ENCODE peak calls at places on chromosomes 5 and 9, in five cellular contexts. P is esophagus muscularis mucosa, F is HCT116, X is heart right ventricle, T is heart left ventricle. N is an unnamed sample.

GRCh38 chr9:135281151-135281550 is 193.7 kb downstream of the OLFM1 start:
- DNase-seq in X (no peak), F (no peak), P (no peak), T (no peak), N (no peak)

GRCh38 chr5:16870878-16871277 is 65.2 kb downstream of the MYO10 start:
- DNase-seq in P (no peak), T (no peak), F (no peak), X (no peak), N (no peak)

GRCh38 chr9:123998970-123999621 is 12.5 kb upstream of the LHX2 start:
- DNase-seq in P (no peak), F (no peak), X (no peak), T (no peak), N (no peak)

GRCh38 chr9:79023134-79023577 is 548.6 kb upstream of the TLE4 start:
- DNase-seq in F (peak; percentile 44), X (no peak), T (no peak), P (no peak), N (no peak)

GRCh38 chr9:136046555-136046921 is 48.6 kb downstream of the NACC2 start:
- DNase-seq in F (no peak), P (no peak), X (no peak), T (no peak), N (peak; percentile 53)

GRCh38 chr5:109748545-109748944 is 58.8 kb downstream of the MAN2A1 start:
- DNase-seq in P (no peak), T (no peak), F (no peak), X (no peak), N (no peak)

GRCh38 chr5:7894860-7895259 is 25.9 kb downstream of the MTRR start:
- DNase-seq in F (no peak), X (no peak), P (no peak), T (no peak), N (no peak)

GRCh38 chr5:43772601-43773031 is 169.6 kb downstream of the NNT start:
- DNase-seq in P (no peak), F (peak; percentile 44), X (no peak), T (no peak), N (no peak)

GRCh38 chr5:65553941-65554340 is 9.0 kb downstream of the CENPK start:
- DNase-seq in T (no peak), F (no peak), X (no peak), P (no peak), N (no peak)

GRCh38 chr9:79357620-79358019 is 214.1 kb upstream of the TLE4 start:
- DNase-seq in P (no peak), X (peak; percentile 10), F (no peak), T (peak; percentile 31), N (no peak)

GRCh38 chr5:171845857-171846785 is 60.5 kb downstream of the SMIM23 start:
- DNase-seq in T (peak; percentile 60), P (no peak), X (peak; percentile 38), F (no peak), N (no peak)

GRCh38 chr9:35618854-35619799 is 914 bp upstream of the CD72 start:
- DNase-seq in X (no peak), P (no peak), F (no peak), T (no peak), N (no peak)

GRCh38 chr9:133347515-133347984 is 381 bp downstream of the MED22 start:
- DNase-seq in P (no peak), X (no peak), T (peak; percentile 50), F (no peak), N (no peak)

GRCh38 chr9:136095495-136096058 is 488 bp upstream of the NACC2 start:
- DNase-seq in P (no peak), T (no peak), X (no peak), F (no peak), N (no peak)

GRCh38 chr9:124743686-124744348 is 27.3 kb downstream of the NR6A1 start:
- DNase-seq in F (no peak), X (no peak), T (no peak), P (no peak), N (no peak)

GRCh38 chr5:20300110-20300509 is 312.1 kb upstream of the CDH18 start:
- DNase-seq in F (no peak), P (no peak), X (no peak), T (no peak), N (no peak)

GRCh38 chr9:127837346-127837745 is 17.1 kb downstream of the ENG start:
- DNase-seq in X (no peak), T (no peak), P (no peak), F (no peak), N (no peak)

GRCh38 chr9:88164870-88165269 is 26.6 kb upstream of the SPATA31C2 start:
- DNase-seq in T (no peak), F (no peak), X (no peak), P (no peak), N (no peak)

GRCh38 chr5:109694451-109694891 is 4.7 kb downstream of the MAN2A1 start:
- DNase-seq in X (no peak), P (no peak), F (no peak), T (no peak), N (no peak)

GRCh38 chr5:90020575-90021535 is 388.7 kb downstream of the CETN3 start:
- DNase-seq in P (no peak), X (no peak), F (peak; percentile 51), T (no peak), N (no peak)

GRCh38 chr9:18543406-18543965 is 69.5 kb downstream of the ADAMTSL1 start:
- DNase-seq in X (no peak), F (no peak), T (no peak), P (no peak), N (no peak)

GRCh38 chr5:98301567-98301966 is 471.9 kb upstream of the RGMB start:
- DNase-seq in T (no peak), F (no peak), P (no peak), X (no peak), N (no peak)

GRCh38 chr5:1860949-1861348 is 21.8 kb downstream of the IRX4 start:
- DNase-seq in P (no peak), F (no peak), T (peak; percentile 54), X (peak; percentile 47), N (no peak)

GRCh38 chr9:116795859-116796258 is 108.8 kb downstream of the TRIM32 start:
- DNase-seq in X (no peak), F (no peak), T (no peak), P (no peak), N (no peak)

GRCh38 chr5:173643964-173644363 is 27.5 kb upstream of the BOD1 start:
- DNase-seq in X (no peak), T (no peak), P (no peak), F (no peak), N (no peak)

GRCh38 chr9:115553082-115553481 is 435.1 kb upstream of the TNC start:
- DNase-seq in X (no peak), P (no peak), T (no peak), F (no peak), N (no peak)

GRCh38 chr5:107248065-107248695 is 422.6 kb downstream of the EFNA5 start:
- DNase-seq in P (no peak), X (peak; percentile 29), T (peak; percentile 32), F (peak; percentile 53), N (no peak)

GRCh38 chr5:173287086-173287485 is 41.1 kb downstream of the STC2 start:
- DNase-seq in F (no peak), X (no peak), T (no peak), P (no peak), N (no peak)

GRCh38 chr5:116881921-116882531 is 307.4 kb upstream of the SEMA6A start:
- DNase-seq in T (no peak), P (no peak), X (no peak), F (no peak), N (no peak)

GRCh38 chr9:77212801-77213200 is 35.5 kb downstream of the VPS13A start:
- DNase-seq in P (no peak), T (no peak), F (no peak), X (no peak), N (no peak)

GRCh38 chr9:77218612-77219011 is 41.3 kb downstream of the VPS13A start:
- DNase-seq in X (no peak), F (no peak), T (no peak), P (no peak), N (no peak)

GRCh38 chr9:77221431-77221830 is 44.1 kb downstream of the VPS13A start:
- DNase-seq in P (no peak), X (no peak), F (no peak), T (no peak), N (no peak)

GRCh38 chr9:77211561-77211960 is 34.2 kb downstream of the VPS13A start:
- DNase-seq in F (no peak), P (no peak), X (no peak), T (no peak), N (no peak)

DNA sequence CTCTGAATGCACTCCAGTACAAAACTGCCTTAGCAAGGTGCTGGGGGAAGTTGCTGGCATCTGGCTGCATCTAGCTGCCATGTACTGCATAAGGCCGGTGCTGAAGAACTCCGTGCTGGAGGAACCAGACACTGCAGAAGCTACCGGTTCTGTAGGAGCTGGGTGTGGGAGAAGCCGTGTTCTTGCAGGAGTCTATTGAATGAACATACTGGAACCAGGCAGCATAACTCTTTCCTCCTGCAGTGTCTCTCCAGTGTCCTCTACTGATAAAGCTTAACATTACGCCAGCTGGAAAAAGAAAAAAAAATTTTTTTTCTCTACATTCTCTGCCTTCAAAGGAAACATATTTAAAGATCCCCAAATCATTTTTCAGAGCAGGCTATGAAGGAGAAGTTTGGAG is 38.5 kb downstream of the VPS13A start:
- DNase-seq in P (no peak), X (no peak), F (no peak), T (no peak), N (no peak)
- TF ChIP-seq CTCF in P (peak; percentile 37), X (no peak), F (no peak), T (no peak), N (no peak)

DNA sequence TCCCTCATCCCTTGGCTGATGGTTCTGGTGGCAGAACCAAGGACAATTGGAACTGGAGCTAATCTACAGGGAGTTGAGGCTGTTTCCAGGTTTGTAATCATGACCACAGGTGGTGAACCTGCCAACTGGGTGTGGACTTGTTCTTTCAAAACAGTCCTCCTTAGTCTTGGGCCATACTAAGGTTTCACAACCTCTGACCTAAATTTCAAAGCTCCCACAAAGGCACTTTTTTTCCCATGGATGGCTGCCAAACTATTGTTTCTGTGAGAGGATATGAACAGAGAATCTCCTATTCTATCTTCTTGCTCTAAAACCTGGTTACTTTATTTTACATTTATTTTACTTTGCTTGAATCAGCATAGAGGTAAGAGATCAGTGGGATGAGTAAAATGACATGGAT is 106.5 kb upstream of the IZUMO3 start:
- DNase-seq in X (no peak), T (no peak), P (no peak), F (no peak), N (no peak)
- H3K9me3 ChIP-seq in X (no peaks in the 10 kb centered on the region), T (peaks cover 10% of the 10 kb centered on the region), P (no peaks in the 10 kb centered on the region), F (peaks cover 15% of the 10 kb centered on the region), N (no peaks in the 10 kb centered on the region)

DNA sequence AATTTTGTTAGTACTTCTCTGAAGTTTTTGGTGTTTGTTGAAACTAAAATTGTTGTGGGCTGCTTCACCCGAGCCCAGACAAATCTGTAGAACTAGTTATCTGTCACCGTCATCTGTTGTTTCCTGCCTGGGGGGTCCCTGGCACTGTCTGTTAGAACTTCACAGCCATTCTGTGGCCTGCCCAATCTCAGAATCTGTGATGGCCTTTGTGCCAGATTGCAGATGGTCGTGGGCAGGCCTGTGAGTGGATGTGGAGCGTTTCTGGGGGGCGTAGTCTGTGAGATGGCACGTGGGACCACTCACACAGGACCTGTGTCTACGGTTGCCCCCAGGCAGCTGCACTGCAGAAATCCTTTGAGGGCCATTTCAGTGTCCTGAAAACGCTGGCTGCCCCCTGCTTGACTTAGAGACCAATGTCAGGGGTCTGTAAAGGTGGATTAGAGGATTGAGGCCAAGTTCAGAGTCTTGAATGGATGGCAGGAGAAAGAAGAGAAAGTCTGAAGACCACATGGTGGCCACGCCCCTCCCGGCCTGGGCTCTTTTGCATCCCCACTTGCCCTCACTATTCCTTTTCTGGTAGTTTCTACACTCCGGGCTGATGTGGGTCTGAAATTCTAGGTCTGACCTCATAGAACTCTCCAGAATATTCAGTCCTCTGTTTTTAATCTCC is 38.3 kb downstream of the TRIO start:
- DNase-seq in F (no peak), X (no peak), P (no peak), T (no peak), N (no peak)
- H3K27ac ChIP-seq in F (no peak overlapping the region), X (no peak overlapping the region), P (peak overlapping the region; percentile 92), T (no peak overlapping the region), N (no peak overlapping the region)

GRCh38 chr5:127030259-127031146 is at the start of gene MARCHF3:
- DNase-seq in X (peak; percentile 93), T (peak; percentile 97), P (peak; percentile 97), F (peak; percentile 85), N (peak; percentile 94)
- TF ChIP-seq CTCF in X (no peak), T (peak; percentile 10), P (peak; percentile 16), F (peak; percentile 22), N (peak; percentile 45)